ENCODE peak calls at places on chromosomes 12 and 14, in six cellular contexts. D, R, L, F, K and O are unnamed samples.

GRCh38 chr14:52494444-52494843 is 57.9 kb downstream of the TXNDC16 start:
- DNase-seq in D (no peak), L (no peak), R (peak; percentile 4), K (no peak), F (no peak), O (no peak)

GRCh38 chr14:48456051-48456450 is 780.6 kb upstream of the MDGA2 start:
- DNase-seq in D (no peak), F (no peak), R (no peak), L (no peak), K (no peak), O (no peak)

GRCh38 chr12:91138337-91138905 is 27.1 kb upstream of the LUM start:
- DNase-seq in R (peak; percentile 55), L (no peak), K (no peak), F (no peak), D (no peak), O (no peak)

GRCh38 chr14:105589161-105589925 is 63.0 kb downstream of the TMEM121 start:
- DNase-seq in F (no peak), K (no peak), R (no peak), D (no peak), L (no peak), O (peak; percentile 22)

GRCh38 chr12:10247659-10248058 is 35.0 kb downstream of the GABARAPL1 start:
- DNase-seq in L (no peak), R (no peak), K (no peak), D (no peak), F (no peak), O (no peak)

GRCh38 chr14:103607039-103607668 is 21.9 kb upstream of the KLC1 start:
- DNase-seq in R (peak; percentile 95), D (peak; percentile 52), K (peak; percentile 47), F (peak; percentile 75), L (peak; percentile 35), O (peak; percentile 62)

GRCh38 chr14:89600950-89601826 is 184.2 kb upstream of the FOXN3 start:
- DNase-seq in R (no peak), D (no peak), F (no peak), K (no peak), L (no peak), O (no peak)

GRCh38 chr12:108664338-108665258 is 30.9 kb upstream of the SELPLG start:
- DNase-seq in F (peak; percentile 88), D (peak; percentile 84), K (peak; percentile 82), L (peak; percentile 89), R (peak; percentile 97), O (peak; percentile 75)

GRCh38 chr12:76552343-76552938 is 7.1 kb downstream of the OSBPL8 start:
- DNase-seq in L (no peak), R (no peak), D (no peak), F (no peak), K (no peak), O (no peak)

GRCh38 chr12:91139264-91139663 is 28.0 kb upstream of the LUM start:
- DNase-seq in F (no peak), D (no peak), K (no peak), L (no peak), R (peak; percentile 60), O (no peak)

GRCh38 chr12:114750905-114751304 is 66.9 kb upstream of the TBX3 start:
- DNase-seq in K (no peak), D (no peak), R (no peak), F (no peak), L (no peak), O (no peak)

GRCh38 chr12:64826234-64826633 is 1.8 kb downstream of the TBC1D30 start:
- DNase-seq in R (peak; percentile 74), F (no peak), K (peak; percentile 79), D (peak; percentile 81), L (peak; percentile 70), O (peak; percentile 67)

GRCh38 chr12:12714276-12715001 is 2.7 kb upstream of the CDKN1B start:
- DNase-seq in R (peak; percentile 51), F (no peak), D (peak; percentile 54), L (peak; percentile 16), K (no peak), O (peak; percentile 38)

GRCh38 chr12:39103552-39104165 is 198.3 kb upstream of the CPNE8 start:
- DNase-seq in F (peak; percentile 19), L (peak; percentile 27), K (no peak), D (no peak), R (peak; percentile 19), O (peak; percentile 62)

GRCh38 chr14:62056789-62057188 is 294.6 kb downstream of the SNAPC1 start:
- DNase-seq in F (no peak), K (no peak), L (no peak), R (no peak), D (no peak), O (no peak)

GRCh38 chr12:87155616-87156015 is 873.6 kb downstream of the C12orf50 start:
- DNase-seq in L (no peak), R (peak; percentile 25), F (no peak), K (no peak), D (no peak), O (no peak)

GRCh38 chr12:96070670-96071279 is 35.4 kb upstream of the LTA4H start:
- DNase-seq in L (no peak), F (no peak), R (peak; percentile 55), K (peak; percentile 40), D (no peak), O (peak; percentile 42)
- TF ChIP-seq CTCF in L (peak; percentile 12), F (no peak), R (peak; percentile 7), K (no peak), D (no peak), O (peak; percentile 33)

GRCh38 chr14:54087376-54087775 is 130.8 kb upstream of the BMP4 start:
- DNase-seq in F (no peak), K (no peak), L (no peak), D (no peak), R (no peak), O (no peak)

GRCh38 chr14:54083549-54084239 is 127.1 kb upstream of the BMP4 start:
- DNase-seq in R (no peak), D (no peak), L (no peak), F (no peak), K (no peak), O (no peak)

GRCh38 chr14:54086780-54087179 is 130.2 kb upstream of the BMP4 start:
- DNase-seq in D (no peak), L (no peak), K (no peak), R (no peak), F (no peak), O (no peak)

GRCh38 chr14:54085841-54086240 is 129.2 kb upstream of the BMP4 start:
- DNase-seq in K (no peak), L (no peak), F (no peak), R (no peak), D (no peak), O (no peak)

DNA sequence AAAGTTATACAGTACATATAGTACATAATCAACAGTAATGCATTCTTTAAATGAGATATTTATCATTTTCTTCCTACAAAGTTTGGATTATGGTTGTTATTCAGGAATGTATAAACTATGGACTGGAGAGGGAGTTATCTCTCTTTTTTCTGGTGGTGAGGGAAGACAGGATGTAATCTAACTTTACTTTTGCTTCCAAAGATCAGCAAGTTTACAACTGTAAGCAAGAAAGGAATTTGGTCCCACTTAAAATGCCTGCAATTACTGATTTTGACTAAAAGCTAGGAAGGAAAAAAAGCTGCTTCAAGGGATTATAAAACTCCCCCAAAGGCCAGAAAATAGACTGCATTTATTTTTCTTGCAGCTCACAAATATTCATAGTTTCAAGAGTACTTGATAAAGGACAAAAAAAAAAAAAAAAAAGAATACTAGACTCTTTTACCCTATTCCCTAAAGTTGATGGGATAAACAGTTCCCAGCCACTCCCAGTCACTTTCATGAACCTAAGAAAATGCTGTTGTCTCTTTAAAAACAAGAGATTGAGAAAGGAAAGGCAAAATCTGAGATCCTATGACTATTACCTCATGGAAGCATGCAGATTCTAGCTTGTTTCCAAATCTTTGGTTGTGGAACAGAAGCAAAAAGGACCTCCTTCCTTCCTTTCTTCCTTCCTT is 128.6 kb upstream of the BMP4 start:
- DNase-seq in F (no peak), D (no peak), K (no peak), R (no peak), L (no peak), O (no peak)
- TF ChIP-seq CTCF in F (no peak), D (no peak), K (no peak), R (no peak), L (no peak), O (no peak)

GRCh38 chr12:41188058-41188840 is at the start of gene PDZRN4:
- DNase-seq in F (no peak), K (peak; percentile 62), D (no peak), R (peak; percentile 2), L (peak; percentile 45), O (no peak)

GRCh38 chr12:41189395-41190251 is 1.5 kb downstream of the PDZRN4 start:
- DNase-seq in K (peak; percentile 27), F (no peak), D (no peak), L (peak; percentile 11), R (peak; percentile 2), O (no peak)

GRCh38 chr12:41188841-41189394 is 798 bp downstream of the PDZRN4 start:
- DNase-seq in K (peak; percentile 25), L (no peak), R (no peak), F (no peak), D (no peak), O (peak; percentile 13)

GRCh38 chr12:41193321-41193720 is 5.2 kb downstream of the PDZRN4 start:
- DNase-seq in L (no peak), K (no peak), D (no peak), F (no peak), R (no peak), O (no peak)

GRCh38 chr12:41190360-41190759 is 2.2 kb downstream of the PDZRN4 start:
- DNase-seq in D (no peak), R (peak; percentile 28), F (no peak), K (no peak), L (peak; percentile 14), O (no peak)
- TF ChIP-seq CTCF in D (no peak), R (peak; percentile 31), F (peak; percentile 53), K (no peak), L (no peak), O (peak; percentile 18)

GRCh38 chr12:92541024-92541423 is 161.8 kb upstream of the PLEKHG7 start:
- DNase-seq in L (no peak), R (no peak), F (no peak), D (no peak), K (no peak), O (no peak)
- TF ChIP-seq CTCF in L (no peak), R (no peak), F (no peak), D (no peak), K (no peak), O (no peak)

DNA sequence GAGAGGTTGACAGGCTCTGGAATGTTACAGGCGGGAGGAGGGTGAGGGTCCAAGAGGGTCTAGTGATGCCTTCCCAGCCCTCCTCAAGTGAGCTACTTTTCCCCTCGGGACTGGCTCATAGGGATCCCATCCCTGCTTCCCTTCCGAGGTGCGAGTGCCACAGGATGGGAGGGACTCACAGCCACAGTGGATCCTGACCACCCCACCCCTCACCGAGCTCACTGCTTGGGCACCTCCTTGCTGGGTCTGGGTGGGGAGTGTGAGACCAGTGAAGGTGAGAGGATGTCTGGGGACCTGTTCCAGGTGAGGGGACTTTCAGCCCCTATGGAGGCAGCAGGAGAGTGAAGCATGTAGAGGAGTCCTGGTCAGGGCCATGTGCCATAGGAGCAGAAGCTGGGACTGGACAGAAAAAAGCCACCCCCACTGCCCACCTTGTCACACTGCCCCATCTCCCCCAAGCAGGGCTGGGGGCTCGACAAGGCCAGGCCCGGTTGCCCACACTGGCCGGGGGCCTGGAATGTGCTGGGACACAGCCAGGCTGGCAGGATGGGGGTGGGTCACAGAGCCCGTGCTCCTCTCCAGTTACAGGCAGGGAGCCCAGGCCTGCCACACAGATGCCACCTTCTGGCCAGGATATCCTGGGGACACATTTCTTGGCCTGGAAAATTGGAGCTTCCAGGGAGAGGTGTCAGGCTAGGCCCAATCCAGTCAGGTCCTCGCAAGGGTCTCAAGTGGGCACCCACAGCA is 1.7 kb upstream of the TNS2 start:
- DNase-seq in K (no peak), D (peak; percentile 76), L (peak; percentile 23), F (no peak), R (peak; percentile 72), O (no peak)
- TF ChIP-seq CTCF in K (no peak), D (no peak), L (no peak), F (no peak), R (no peak), O (no peak)